ENCODE peak calls at places on chromosomes 5 and 9, in four cellular contexts. One of them, this sample, is unnamed.

GRCh38 chr5:54772232-54773168 is 212.9 kb downstream of the ESM1 start:
- DNase-seq in HepG2: no peak
- DNase-seq in GM12878: no peak
- DNase-seq in K562: no peak
- DNase-seq in this sample: no peak

GRCh38 chr9:106799146-106799545 is 63.8 kb upstream of the ZNF462 start:
- DNase-seq in GM12878: no peak
- DNase-seq in K562: no peak
- DNase-seq in HepG2: peak; percentile 2
- DNase-seq in this sample: no peak

GRCh38 chr9:71859939-71860338 is 51.1 kb downstream of the ABHD17B start:
- DNase-seq in K562: no peak
- DNase-seq in GM12878: no peak
- DNase-seq in HepG2: no peak
- DNase-seq in this sample: no peak

GRCh38 chr5:102975040-102975439 is 144.9 kb downstream of the GIN1 start:
- DNase-seq in K562: no peak
- DNase-seq in GM12878: no peak
- DNase-seq in HepG2: no peak
- DNase-seq in this sample: no peak

GRCh38 chr5:43050384-43050783 is 10.3 kb upstream of the ANXA2R start:
- DNase-seq in GM12878: no peak
- DNase-seq in HepG2: no peak
- DNase-seq in K562: no peak
- DNase-seq in this sample: no peak

GRCh38 chr5:172897691-172898512 is 61.3 kb upstream of the RPL26L1 start:
- DNase-seq in GM12878: no peak
- DNase-seq in K562: no peak
- DNase-seq in HepG2: no peak
- DNase-seq in this sample: no peak

GRCh38 chr5:67221487-67222242 is 25.1 kb upstream of the CD180 start:
- DNase-seq in GM12878: no peak
- DNase-seq in K562: no peak
- DNase-seq in HepG2: no peak
- DNase-seq in this sample: no peak

GRCh38 chr9:17574342-17574741 is 4.5 kb upstream of the SH3GL2 start:
- DNase-seq in K562: no peak
- DNase-seq in GM12878: no peak
- DNase-seq in HepG2: no peak
- DNase-seq in this sample: no peak

GRCh38 chr5:68032240-68032762 is 183.3 kb upstream of the PIK3R1 start:
- DNase-seq in K562: no peak
- DNase-seq in GM12878: no peak
- DNase-seq in HepG2: no peak
- DNase-seq in this sample: no peak

GRCh38 chr5:147568710-147569109 is 58.8 kb upstream of the DPYSL3 start:
- DNase-seq in HepG2: no peak
- DNase-seq in K562: no peak
- DNase-seq in GM12878: no peak
- DNase-seq in this sample: no peak

GRCh38 chr5:52796507-52797103 is 8.9 kb downstream of the ITGA1 start:
- DNase-seq in HepG2: no peak
- DNase-seq in K562: no peak
- DNase-seq in GM12878: no peak
- DNase-seq in this sample: no peak

GRCh38 chr5:148988328-148988727 is 74.5 kb downstream of the SH3TC2 start:
- DNase-seq in HepG2: no peak
- DNase-seq in GM12878: no peak
- DNase-seq in K562: no peak
- DNase-seq in this sample: no peak

GRCh38 chr5:52800394-52801213 is 12.9 kb downstream of the ITGA1 start:
- DNase-seq in K562: peak; percentile 82
- DNase-seq in HepG2: peak; percentile 69
- DNase-seq in GM12878: no peak
- DNase-seq in this sample: peak; percentile 53

GRCh38 chr5:170818222-170818621 is 34.7 kb downstream of the GABRP start:
- DNase-seq in GM12878: no peak
- DNase-seq in HepG2: no peak
- DNase-seq in K562: no peak
- DNase-seq in this sample: no peak

GRCh38 chr5:56176155-56176798 is 56.9 kb downstream of the ANKRD55 start:
- DNase-seq in K562: no peak
- DNase-seq in GM12878: no peak
- DNase-seq in HepG2: no peak
- DNase-seq in this sample: no peak

GRCh38 chr5:16806691-16807433 is 129.2 kb downstream of the MYO10 start:
- DNase-seq in K562: no peak
- DNase-seq in HepG2: no peak
- DNase-seq in GM12878: no peak
- DNase-seq in this sample: no peak

GRCh38 chr9:811101-811531 is 30.4 kb upstream of the DMRT1 start:
- DNase-seq in GM12878: no peak
- DNase-seq in K562: no peak
- DNase-seq in HepG2: no peak
- DNase-seq in this sample: no peak

GRCh38 chr5:142821733-142822487 is 51.7 kb downstream of the ARHGAP26 start:
- DNase-seq in HepG2: peak; percentile 85
- DNase-seq in GM12878: no peak
- DNase-seq in K562: peak; percentile 9
- DNase-seq in this sample: no peak

GRCh38 chr5:111754190-111754589 is 2.8 kb downstream of the NREP start:
- DNase-seq in K562: no peak
- DNase-seq in GM12878: no peak
- DNase-seq in HepG2: peak; percentile 58
- DNase-seq in this sample: no peak

GRCh38 chr9:137369111-137369787 is 53.7 kb downstream of the EXD3 start:
- DNase-seq in K562: no peak
- DNase-seq in HepG2: no peak
- DNase-seq in GM12878: no peak
- DNase-seq in this sample: peak; percentile 10

GRCh38 chr5:102750435-102750834 is 4.7 kb upstream of the PAM start:
- DNase-seq in K562: no peak
- DNase-seq in GM12878: no peak
- DNase-seq in HepG2: no peak
- DNase-seq in this sample: no peak

GRCh38 chr9:132056717-132057429 is 22.8 kb downstream of the MED27 start:
- DNase-seq in K562: no peak
- DNase-seq in GM12878: no peak
- DNase-seq in HepG2: no peak
- DNase-seq in this sample: no peak

GRCh38 chr9:97748525-97748924 is 51.4 kb upstream of the XPA start:
- DNase-seq in K562: no peak
- DNase-seq in HepG2: no peak
- DNase-seq in GM12878: no peak
- DNase-seq in this sample: no peak

GRCh38 chr5:80655231-80655784 is 525 bp upstream of the DHFR start:
- DNase-seq in HepG2: peak; percentile 11
- DNase-seq in K562: peak; percentile 29
- DNase-seq in GM12878: no peak
- DNase-seq in this sample: no peak

GRCh38 chr9:129626944-129627297 is 958 bp downstream of the NTMT1 start:
- DNase-seq in GM12878: no peak
- DNase-seq in K562: no peak
- DNase-seq in HepG2: no peak
- DNase-seq in this sample: no peak

GRCh38 chr5:141747152-141747640 is 65.2 kb upstream of the ARAP3 start:
- DNase-seq in K562: peak; percentile 25
- DNase-seq in HepG2: no peak
- DNase-seq in GM12878: no peak
- DNase-seq in this sample: peak; percentile 90

GRCh38 chr5:78920604-78921003 is 64.5 kb downstream of the ARSB start:
- DNase-seq in K562: peak; percentile 23
- DNase-seq in GM12878: no peak
- DNase-seq in HepG2: no peak
- DNase-seq in this sample: no peak

GRCh38 chr9:76135902-76136301 is 245.4 kb downstream of the PCSK5 start:
- DNase-seq in K562: no peak
- DNase-seq in GM12878: no peak
- DNase-seq in HepG2: no peak
- DNase-seq in this sample: no peak

GRCh38 chr9:105879181-105879580 is 184.8 kb downstream of the TMEM38B start:
- DNase-seq in HepG2: no peak
- DNase-seq in GM12878: no peak
- DNase-seq in K562: peak; percentile 28
- DNase-seq in this sample: no peak

GRCh38 chr9:14021871-14022525 is 291.9 kb downstream of the NFIB start:
- DNase-seq in K562: no peak
- DNase-seq in HepG2: no peak
- DNase-seq in GM12878: no peak
- DNase-seq in this sample: no peak

GRCh38 chr5:155735388-155735787 is 591.6 kb upstream of the SGCD start:
- DNase-seq in HepG2: no peak
- DNase-seq in GM12878: no peak
- DNase-seq in K562: no peak
- DNase-seq in this sample: no peak
- TF ChIP-seq ETV6 in HepG2: no peak
- TF ChIP-seq ETV6 in GM12878: no peak
- TF ChIP-seq ETV6 in K562: no peak
- TF ChIP-seq ETV6 in this sample: no peak

DNA sequence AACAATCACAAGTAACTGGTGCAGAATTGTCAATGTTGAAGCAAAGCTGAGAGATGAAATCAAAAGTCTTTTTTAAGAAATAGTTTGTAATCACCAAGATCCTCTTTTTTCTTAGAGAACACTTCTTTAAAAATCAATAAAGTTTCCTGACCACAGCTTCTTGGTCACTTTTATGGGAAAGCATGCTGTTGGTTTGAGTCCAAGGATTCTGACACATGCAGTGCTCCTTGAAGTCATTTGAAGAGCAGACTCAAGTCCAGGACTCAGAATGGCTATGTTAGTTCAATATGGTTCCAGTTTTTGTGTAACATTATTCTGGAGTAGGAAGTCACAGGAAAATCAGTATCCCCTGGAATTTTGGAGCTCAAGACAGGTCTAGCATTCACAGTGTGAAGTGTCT is 480.6 kb downstream of the NR2F1-AS1 start:
- DNase-seq in GM12878: no peak
- DNase-seq in K562: no peak
- DNase-seq in HepG2: no peak
- DNase-seq in this sample: no peak
- TF ChIP-seq ETV6 in GM12878: no peak
- TF ChIP-seq ETV6 in K562: no peak
- TF ChIP-seq ETV6 in HepG2: no peak
- TF ChIP-seq ETV6 in this sample: no peak

GRCh38 chr5:137273511-137273910 is 225.6 kb downstream of the SPOCK1 start:
- DNase-seq in HepG2: no peak
- DNase-seq in K562: no peak
- DNase-seq in GM12878: no peak
- DNase-seq in this sample: no peak
- TF ChIP-seq ETV6 in HepG2: no peak
- TF ChIP-seq ETV6 in K562: no peak
- TF ChIP-seq ETV6 in GM12878: no peak
- TF ChIP-seq ETV6 in this sample: no peak

GRCh38 chr5:158727108-158727507 is 372.6 kb downstream of the EBF1 start:
- DNase-seq in GM12878: no peak
- DNase-seq in K562: no peak
- DNase-seq in HepG2: no peak
- DNase-seq in this sample: no peak
- TF ChIP-seq ETV6 in GM12878: no peak
- TF ChIP-seq ETV6 in K562: no peak
- TF ChIP-seq ETV6 in HepG2: no peak
- TF ChIP-seq ETV6 in this sample: no peak

DNA sequence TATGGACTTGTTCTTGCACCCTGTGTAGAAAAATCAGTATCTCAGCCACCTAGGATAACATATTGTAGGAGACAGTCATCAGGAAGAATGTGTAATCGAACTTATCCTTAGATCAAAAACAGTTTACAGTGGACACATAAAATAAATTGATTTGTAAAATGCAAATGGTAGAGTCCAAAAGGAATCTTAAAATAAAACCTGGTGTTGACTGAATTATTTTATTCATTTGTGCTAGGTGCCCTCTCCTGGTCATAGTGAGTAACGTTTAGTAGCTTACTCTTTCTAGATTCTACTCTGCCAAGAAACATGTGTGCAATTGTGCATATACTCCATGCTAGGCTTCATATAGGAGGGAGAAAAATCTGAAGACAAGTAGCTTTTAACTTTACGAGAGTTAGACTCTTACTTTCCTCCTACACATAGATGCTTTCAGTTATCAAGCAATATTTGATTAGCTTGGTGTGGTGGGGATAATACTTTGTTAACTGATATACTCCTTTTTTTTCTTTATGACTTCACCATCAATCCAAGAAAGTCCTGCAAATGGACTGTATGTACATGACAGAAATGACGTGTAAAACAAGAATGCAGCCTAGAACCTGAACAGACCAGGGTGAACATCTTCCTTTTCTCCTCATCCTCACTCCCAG is 23.7 kb upstream of the LOX start:
- DNase-seq in HepG2: peak; percentile 23
- DNase-seq in K562: peak; percentile 57
- DNase-seq in GM12878: no peak
- DNase-seq in this sample: no peak
- TF ChIP-seq ETV6 in HepG2: no peak
- TF ChIP-seq ETV6 in K562: no peak
- TF ChIP-seq ETV6 in GM12878: no peak
- TF ChIP-seq ETV6 in this sample: no peak

DNA sequence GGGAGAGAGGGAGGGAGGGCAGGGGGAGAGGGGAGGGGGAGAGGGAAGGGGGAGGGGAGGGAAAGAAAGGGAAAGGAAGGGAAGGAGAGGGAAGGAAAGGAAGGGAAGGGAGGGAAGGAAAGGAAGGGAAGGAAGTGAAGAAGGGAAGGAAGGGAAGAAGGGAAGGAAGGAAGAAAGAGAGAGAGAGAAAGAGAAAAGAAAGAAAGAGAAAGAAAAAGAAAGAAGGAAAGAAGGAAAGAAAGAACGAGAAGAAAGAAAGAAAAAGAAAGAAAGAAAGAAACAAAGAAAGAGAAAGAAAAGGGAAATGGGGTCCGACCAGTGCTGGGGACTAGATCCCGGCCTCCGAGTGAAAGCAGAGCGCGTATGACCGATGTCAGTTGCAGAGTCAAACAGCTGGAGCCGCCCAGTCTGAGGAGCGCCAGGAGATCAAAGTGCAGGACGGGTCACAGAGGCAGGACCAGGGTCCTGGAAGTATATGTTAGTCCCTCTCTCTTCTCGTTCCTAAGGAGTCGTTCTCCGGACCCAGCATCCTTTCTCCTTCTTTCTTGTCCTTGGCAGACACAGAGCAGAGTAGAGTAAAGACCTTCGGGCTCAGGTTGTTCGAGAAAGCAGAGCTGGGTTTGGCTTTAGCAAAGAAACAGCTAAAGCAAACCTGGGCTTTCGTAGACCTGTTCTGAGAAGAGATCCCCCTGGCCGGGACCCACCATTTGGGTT is 305.4 kb upstream of the MSX2 start:
- DNase-seq in GM12878: no peak
- DNase-seq in HepG2: peak; percentile 7
- DNase-seq in K562: no peak
- DNase-seq in this sample: peak; percentile 52
- TF ChIP-seq ETV6 in GM12878: no peak
- TF ChIP-seq ETV6 in HepG2: no peak
- TF ChIP-seq ETV6 in K562: no peak
- TF ChIP-seq ETV6 in this sample: no peak

This sample was measured in WTC11.